ENCODE peak calls at places on chromosomes 13 and 19, in six cellular contexts. E, Z, V, P, F and H are unnamed samples.
A peak's percentile ranks its signal among the peaks of the same experiment; 100 is the strongest.

GRCh38 chr13:37127706-37128241 is 22.3 kb upstream of the CSNK1A1L start:
- DNase-seq in E (no peak), Z (no peak), V (no peak), P (peak; percentile 57), F (no peak), H (no peak)

GRCh38 chr19:28466107-28467045 is 746.6 kb downstream of the UQCRFS1 start:
- DNase-seq in E (peak; percentile 62), Z (peak; percentile 24), V (no peak), P (peak; percentile 45), F (peak; percentile 38), H (no peak)

GRCh38 chr19:29785955-29786589 is 25.7 kb upstream of the CCNE1 start:
- DNase-seq in E (no peak), Z (no peak), V (no peak), P (peak; percentile 11), F (no peak), H (no peak)

GRCh38 chr13:112703935-112704633 is 14.2 kb downstream of the ATP11A start:
- DNase-seq in E (no peak), Z (no peak), V (no peak), P (no peak), F (no peak), H (no peak)

GRCh38 chr19:18526316-18526715 is 4.4 kb upstream of the ELL start:
- DNase-seq in E (no peak), Z (no peak), V (no peak), P (no peak), F (no peak), H (peak; percentile 90)

GRCh38 chr19:55528030-55528801 is 8.7 kb downstream of the SBK2 start:
- DNase-seq in E (no peak), Z (no peak), V (no peak), P (no peak), F (no peak), H (no peak)

GRCh38 chr13:112616586-112617381 is 28.8 kb upstream of the TUBGCP3 start:
- DNase-seq in E (no peak), Z (no peak), V (no peak), P (peak; percentile 45), F (peak; percentile 29), H (no peak)

GRCh38 chr13:28636078-28636477 is 22.9 kb upstream of the POMP start:
- DNase-seq in E (no peak), Z (no peak), V (no peak), P (peak; percentile 88), F (no peak), H (no peak)

GRCh38 chr19:18856385-18857126 is 24.8 kb downstream of the UPF1 start:
- DNase-seq in E (no peak), Z (no peak), V (no peak), P (no peak), F (no peak), H (peak; percentile 38)

GRCh38 chr13:19644947-19645439 is 11.5 kb downstream of the MPHOSPH8 start:
- DNase-seq in E (no peak), Z (no peak), V (no peak), P (no peak), F (no peak), H (no peak)

GRCh38 chr13:95614641-95615245 is 29.8 kb downstream of the DZIP1 start:
- DNase-seq in E (no peak), Z (no peak), V (no peak), P (no peak), F (no peak), H (no peak)

GRCh38 chr13:23794267-23795161 is 94.7 kb downstream of the MIPEP start:
- DNase-seq in E (no peak), Z (no peak), V (no peak), P (peak; percentile 71), F (no peak), H (no peak)

GRCh38 chr13:112692104-112692503 is 2.3 kb downstream of the ATP11A start:
- DNase-seq in E (no peak), Z (no peak), V (no peak), P (no peak), F (no peak), H (no peak)

GRCh38 chr13:43205421-43205820 is 182.0 kb downstream of the DNAJC15 start:
- DNase-seq in E (no peak), Z (no peak), V (no peak), P (no peak), F (no peak), H (no peak)

GRCh38 chr13:112715715-112716460 is 26.1 kb downstream of the ATP11A start:
- DNase-seq in E (no peak), Z (no peak), V (no peak), P (no peak), F (no peak), H (no peak)

GRCh38 chr13:112572408-112572807 is 15.5 kb downstream of the TUBGCP3 start:
- DNase-seq in E (no peak), Z (no peak), V (no peak), P (no peak), F (no peak), H (no peak)

GRCh38 chr13:67351915-67352314 is 121.8 kb upstream of the PCDH9 start:
- DNase-seq in E (no peak), Z (no peak), V (no peak), P (no peak), F (no peak), H (no peak)

GRCh38 chr13:114107686-114108081 is 24.7 kb downstream of the RASA3 start:
- DNase-seq in E (no peak), Z (no peak), V (no peak), P (peak; percentile 85), F (no peak), H (no peak)

GRCh38 chr13:95352486-95352885 is 51.2 kb upstream of the ABCC4 start:
- DNase-seq in E (no peak), Z (no peak), V (no peak), P (no peak), F (no peak), H (no peak)

GRCh38 chr13:114142640-114143490 is 10.4 kb upstream of the RASA3 start:
- DNase-seq in E (peak; percentile 32), Z (peak; percentile 65), V (no peak), P (no peak), F (peak; percentile 65), H (peak; percentile 33)

GRCh38 chr19:40596608-40597328 is 4.4 kb upstream of the LTBP4 start:
- DNase-seq in E (no peak), Z (no peak), V (no peak), P (peak; percentile 75), F (no peak), H (no peak)